ENCODE peak calls at places on chromosome 19, in nine cellular contexts. One of them, this sample, is unnamed.

GRCh38 chr19:48271531-48272151 is 1.8 kb downstream of the ZNF114 start:
- DNase-seq in BJ: no peak
- DNase-seq in WERI-Rb-1: no peak
- DNase-seq in left ventricle myocardium inferior: peak
- DNase-seq in IMR-90: peak
- DNase-seq in transverse colon: peak
- DNase-seq in dorsolateral prefrontal cortex: peak
- DNase-seq in heart right ventricle: peak
- DNase-seq in AG10803: peak
- DNase-seq in this sample: no peak

GRCh38 chr19:4217429-4218264 is 11.7 kb upstream of the EBI3 start:
- DNase-seq in BJ: no peak
- DNase-seq in transverse colon: no peak
- DNase-seq in dorsolateral prefrontal cortex: no peak
- DNase-seq in left ventricle myocardium inferior: no peak
- DNase-seq in WERI-Rb-1: no peak
- DNase-seq in IMR-90: no peak
- DNase-seq in heart right ventricle: no peak
- DNase-seq in AG10803: no peak
- DNase-seq in this sample: no peak

GRCh38 chr19:48950159-48950558 is 4.5 kb upstream of the BAX start:
- DNase-seq in AG10803: no peak
- DNase-seq in heart right ventricle: no peak
- DNase-seq in dorsolateral prefrontal cortex: no peak
- DNase-seq in left ventricle myocardium inferior: no peak
- DNase-seq in IMR-90: no peak
- DNase-seq in transverse colon: no peak
- DNase-seq in BJ: no peak
- DNase-seq in WERI-Rb-1: peak
- DNase-seq in this sample: no peak

GRCh38 chr19:10998045-10998533 is 37.3 kb downstream of the SMARCA4 start:
- DNase-seq in BJ: no peak
- DNase-seq in transverse colon: peak
- DNase-seq in AG10803: no peak
- DNase-seq in WERI-Rb-1: no peak
- DNase-seq in dorsolateral prefrontal cortex: no peak
- DNase-seq in left ventricle myocardium inferior: no peak
- DNase-seq in IMR-90: peak
- DNase-seq in heart right ventricle: no peak
- DNase-seq in this sample: no peak

GRCh38 chr19:50537769-50538230 is 24.1 kb upstream of the ASPDH start:
- DNase-seq in left ventricle myocardium inferior: peak
- DNase-seq in IMR-90: peak
- DNase-seq in WERI-Rb-1: peak
- DNase-seq in dorsolateral prefrontal cortex: peak
- DNase-seq in heart right ventricle: peak
- DNase-seq in transverse colon: peak
- DNase-seq in BJ: peak
- DNase-seq in AG10803: peak
- DNase-seq in this sample: peak

GRCh38 chr19:33727331-33728028 is 69.2 kb upstream of the KCTD15 start:
- DNase-seq in BJ: no peak
- DNase-seq in WERI-Rb-1: no peak
- DNase-seq in IMR-90: no peak
- DNase-seq in heart right ventricle: no peak
- DNase-seq in left ventricle myocardium inferior: no peak
- DNase-seq in transverse colon: no peak
- DNase-seq in dorsolateral prefrontal cortex: no peak
- DNase-seq in AG10803: no peak
- DNase-seq in this sample: no peak

GRCh38 chr19:53662209-53662608 is 30.4 kb downstream of the DPRX start:
- DNase-seq in dorsolateral prefrontal cortex: no peak
- DNase-seq in AG10803: no peak
- DNase-seq in heart right ventricle: no peak
- DNase-seq in transverse colon: no peak
- DNase-seq in IMR-90: no peak
- DNase-seq in BJ: no peak
- DNase-seq in WERI-Rb-1: no peak
- DNase-seq in left ventricle myocardium inferior: no peak
- DNase-seq in this sample: no peak

GRCh38 chr19:30162718-30163117 is 209.5 kb upstream of the ZNF536 start:
- DNase-seq in dorsolateral prefrontal cortex: no peak
- DNase-seq in AG10803: no peak
- DNase-seq in IMR-90: no peak
- DNase-seq in WERI-Rb-1: no peak
- DNase-seq in BJ: no peak
- DNase-seq in heart right ventricle: no peak
- DNase-seq in transverse colon: no peak
- DNase-seq in left ventricle myocardium inferior: no peak
- DNase-seq in this sample: no peak

GRCh38 chr19:42281175-42282035 is 12.4 kb downstream of the CIC start:
- DNase-seq in BJ: no peak
- DNase-seq in left ventricle myocardium inferior: peak
- DNase-seq in AG10803: peak
- DNase-seq in transverse colon: peak
- DNase-seq in heart right ventricle: peak
- DNase-seq in dorsolateral prefrontal cortex: peak
- DNase-seq in WERI-Rb-1: peak
- DNase-seq in IMR-90: peak
- DNase-seq in this sample: no peak

GRCh38 chr19:56309511-56310185 is 5.0 kb downstream of the ZSCAN5A start:
- DNase-seq in AG10803: peak
- DNase-seq in IMR-90: peak
- DNase-seq in BJ: no peak
- DNase-seq in heart right ventricle: peak
- DNase-seq in left ventricle myocardium inferior: peak
- DNase-seq in dorsolateral prefrontal cortex: no peak
- DNase-seq in WERI-Rb-1: peak
- DNase-seq in transverse colon: peak
- DNase-seq in this sample: no peak

DNA sequence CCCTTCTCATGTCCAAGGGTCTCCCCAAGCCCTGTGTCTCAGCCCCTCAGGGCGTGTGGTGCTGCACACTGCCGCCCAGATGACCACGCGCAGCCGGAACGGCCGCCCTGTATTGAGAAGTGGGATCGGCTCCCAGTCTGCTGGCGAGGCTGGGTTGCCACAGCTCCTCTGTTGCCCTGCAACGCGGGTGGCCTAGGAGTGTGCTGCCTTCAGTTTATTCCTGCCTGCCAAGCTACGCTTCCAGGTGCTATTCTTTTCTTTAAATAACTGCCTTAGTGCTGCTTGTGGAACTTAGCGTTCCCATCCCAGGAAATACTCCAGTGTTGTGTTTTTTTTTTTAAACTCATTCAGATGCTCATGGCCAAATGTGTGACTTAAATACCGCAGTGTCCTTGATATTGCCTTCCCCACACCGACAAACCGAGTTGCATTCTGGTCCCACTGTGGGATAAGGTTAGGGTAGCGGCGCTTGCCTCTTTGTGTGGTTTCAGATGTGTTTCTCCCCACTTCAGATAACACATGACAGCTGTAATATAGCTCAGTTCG is 16.6 kb downstream of the ACTN4 start:
- DNase-seq in transverse colon: no peak
- DNase-seq in AG10803: no peak
- DNase-seq in WERI-Rb-1: no peak
- DNase-seq in IMR-90: no peak
- DNase-seq in left ventricle myocardium inferior: peak
- DNase-seq in heart right ventricle: peak
- DNase-seq in BJ: no peak
- DNase-seq in dorsolateral prefrontal cortex: peak
- DNase-seq in this sample: no peak
- H3K4me3 ChIP-seq in transverse colon: no peak
- H3K4me3 ChIP-seq in AG10803: no peak
- H3K4me3 ChIP-seq in WERI-Rb-1: no peak
- H3K4me3 ChIP-seq in IMR-90: no peak
- H3K4me3 ChIP-seq in left ventricle myocardium inferior: peak
- H3K4me3 ChIP-seq in heart right ventricle: peak
- H3K4me3 ChIP-seq in BJ: no peak
- H3K4me3 ChIP-seq in dorsolateral prefrontal cortex: no peak
- H3K4me3 ChIP-seq in this sample: no peak

DNA sequence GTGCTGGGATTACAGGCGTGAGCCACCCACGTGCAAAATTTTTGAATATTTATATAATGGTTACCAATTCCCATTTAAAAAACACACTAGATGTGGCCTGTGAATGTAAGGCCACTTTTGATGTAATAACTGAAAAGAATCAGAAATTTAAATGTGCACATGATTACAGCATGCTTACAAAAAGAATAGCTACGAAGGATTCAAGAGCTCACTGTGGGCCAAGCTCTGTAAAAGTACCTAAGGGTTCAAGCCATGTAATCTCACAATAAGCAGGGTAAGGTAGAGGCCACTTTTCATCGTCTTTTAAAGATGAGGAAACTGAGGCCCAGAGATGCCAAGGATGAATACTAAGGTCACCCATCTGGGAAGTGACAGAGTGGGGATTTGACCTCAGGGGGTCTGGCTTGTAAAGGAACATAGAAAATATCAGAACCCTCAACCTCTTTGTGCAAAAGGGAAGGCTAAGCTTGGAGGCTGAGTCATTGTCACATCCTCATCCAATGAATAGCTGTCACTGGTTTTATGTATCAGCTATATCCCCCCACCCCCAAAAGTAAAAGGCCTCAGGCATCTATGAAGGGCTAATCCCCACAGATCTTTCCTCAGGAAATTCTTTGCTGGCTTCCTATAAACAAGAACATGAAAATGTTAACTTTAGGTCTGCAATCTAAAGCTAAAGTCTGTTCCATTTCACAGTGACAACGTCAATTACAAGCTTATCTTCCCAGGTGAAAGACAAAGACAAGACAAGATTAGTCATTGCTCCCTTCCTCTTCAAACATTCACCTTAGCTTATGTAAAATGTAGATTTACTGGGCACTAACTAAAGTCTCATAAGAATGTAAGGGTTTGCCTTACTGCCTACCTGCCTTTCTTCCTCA is 17.5 kb downstream of the TNFSF14 start:
- DNase-seq in BJ: no peak
- DNase-seq in AG10803: no peak
- DNase-seq in left ventricle myocardium inferior: no peak
- DNase-seq in transverse colon: no peak
- DNase-seq in dorsolateral prefrontal cortex: no peak
- DNase-seq in IMR-90: no peak
- DNase-seq in heart right ventricle: no peak
- DNase-seq in WERI-Rb-1: no peak
- DNase-seq in this sample: no peak
- H3K4me3 ChIP-seq in BJ: no peak
- H3K4me3 ChIP-seq in AG10803: no peak
- H3K4me3 ChIP-seq in left ventricle myocardium inferior: no peak
- H3K4me3 ChIP-seq in transverse colon: no peak
- H3K4me3 ChIP-seq in dorsolateral prefrontal cortex: no peak
- H3K4me3 ChIP-seq in IMR-90: no peak
- H3K4me3 ChIP-seq in heart right ventricle: no peak
- H3K4me3 ChIP-seq in WERI-Rb-1: no peak
- H3K4me3 ChIP-seq in this sample: no peak

DNA sequence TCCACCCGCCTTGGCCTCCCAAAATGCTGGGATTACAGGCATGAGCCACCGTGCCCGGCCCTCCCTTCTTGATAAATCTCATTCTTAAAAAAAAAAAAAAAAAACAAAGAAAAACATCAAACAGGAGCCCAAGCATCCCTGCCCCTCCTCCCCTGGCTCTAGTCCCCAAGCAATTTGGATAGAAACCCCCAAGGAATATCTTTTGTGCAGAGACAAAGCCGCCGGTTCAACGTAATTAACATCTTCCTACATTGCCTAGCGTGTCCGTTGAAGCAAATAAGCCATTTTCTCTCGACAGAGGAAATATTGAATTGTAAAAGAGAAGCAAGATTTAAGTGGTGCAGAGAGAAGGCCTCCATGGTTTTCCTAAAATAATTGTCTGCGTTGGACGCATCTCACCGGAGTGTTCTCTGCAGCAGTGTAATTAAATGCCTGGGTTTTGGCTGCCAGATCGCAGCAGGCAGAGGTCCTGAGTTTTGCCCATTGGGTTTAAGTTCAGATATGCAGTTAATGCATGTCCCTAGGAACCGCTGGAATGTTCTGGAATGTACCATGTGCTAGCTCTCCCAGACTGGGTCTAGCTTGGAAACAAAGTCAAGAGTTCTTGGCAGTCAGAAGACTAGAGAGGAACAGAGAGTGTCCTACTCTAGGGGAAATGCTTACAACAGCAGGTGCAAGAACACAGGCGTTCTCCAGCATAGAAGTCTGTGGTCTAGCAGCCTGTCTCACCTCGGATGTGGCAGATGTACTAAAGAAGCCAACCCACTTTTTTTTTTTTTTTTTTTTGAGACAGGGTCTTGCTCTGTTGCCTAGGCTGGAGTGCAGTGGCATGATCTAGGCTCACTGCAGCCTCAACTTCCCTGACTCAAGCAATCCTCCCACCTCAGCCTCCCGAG is 30.9 kb downstream of the PIN1 start:
- DNase-seq in left ventricle myocardium inferior: no peak
- DNase-seq in WERI-Rb-1: no peak
- DNase-seq in AG10803: no peak
- DNase-seq in heart right ventricle: no peak
- DNase-seq in BJ: no peak
- DNase-seq in IMR-90: no peak
- DNase-seq in transverse colon: no peak
- DNase-seq in dorsolateral prefrontal cortex: no peak
- DNase-seq in this sample: no peak
- H3K4me3 ChIP-seq in left ventricle myocardium inferior: no peak
- H3K4me3 ChIP-seq in WERI-Rb-1: no peak
- H3K4me3 ChIP-seq in AG10803: no peak
- H3K4me3 ChIP-seq in heart right ventricle: no peak
- H3K4me3 ChIP-seq in BJ: no peak
- H3K4me3 ChIP-seq in IMR-90: no peak
- H3K4me3 ChIP-seq in transverse colon: no peak
- H3K4me3 ChIP-seq in dorsolateral prefrontal cortex: no peak
- H3K4me3 ChIP-seq in this sample: no peak

GRCh38 chr19:45643927-45644771 is 5.0 kb upstream of the EML2 start:
- DNase-seq in transverse colon: no peak
- DNase-seq in left ventricle myocardium inferior: no peak
- DNase-seq in IMR-90: no peak
- DNase-seq in heart right ventricle: no peak
- DNase-seq in dorsolateral prefrontal cortex: peak
- DNase-seq in AG10803: no peak
- DNase-seq in WERI-Rb-1: no peak
- DNase-seq in BJ: no peak
- DNase-seq in this sample: no peak

GRCh38 chr19:45645068-45645630 is 6.0 kb upstream of the EML2 start:
- DNase-seq in left ventricle myocardium inferior: no peak
- DNase-seq in AG10803: no peak
- DNase-seq in IMR-90: no peak
- DNase-seq in BJ: no peak
- DNase-seq in dorsolateral prefrontal cortex: no peak
- DNase-seq in transverse colon: no peak
- DNase-seq in heart right ventricle: no peak
- DNase-seq in WERI-Rb-1: no peak
- DNase-seq in this sample: no peak

GRCh38 chr19:45645631-45646344 is 6.6 kb upstream of the EML2 start:
- DNase-seq in AG10803: peak
- DNase-seq in WERI-Rb-1: peak
- DNase-seq in heart right ventricle: peak
- DNase-seq in IMR-90: peak
- DNase-seq in dorsolateral prefrontal cortex: peak
- DNase-seq in BJ: peak
- DNase-seq in transverse colon: peak
- DNase-seq in left ventricle myocardium inferior: peak
- DNase-seq in this sample: peak

GRCh38 chr19:45643024-45643926 is 4.1 kb upstream of the EML2 start:
- DNase-seq in heart right ventricle: peak
- DNase-seq in IMR-90: peak
- DNase-seq in dorsolateral prefrontal cortex: peak
- DNase-seq in left ventricle myocardium inferior: peak
- DNase-seq in transverse colon: peak
- DNase-seq in BJ: no peak
- DNase-seq in AG10803: peak
- DNase-seq in WERI-Rb-1: peak
- DNase-seq in this sample: no peak

GRCh38 chr19:45646345-45646698 is 7.1 kb upstream of the EML2 start:
- DNase-seq in AG10803: no peak
- DNase-seq in heart right ventricle: no peak
- DNase-seq in left ventricle myocardium inferior: no peak
- DNase-seq in WERI-Rb-1: no peak
- DNase-seq in transverse colon: no peak
- DNase-seq in dorsolateral prefrontal cortex: no peak
- DNase-seq in IMR-90: no peak
- DNase-seq in BJ: no peak
- DNase-seq in this sample: no peak
- H3K4me3 ChIP-seq in AG10803: peak
- H3K4me3 ChIP-seq in heart right ventricle: peak
- H3K4me3 ChIP-seq in left ventricle myocardium inferior: peak
- H3K4me3 ChIP-seq in WERI-Rb-1: no peak
- H3K4me3 ChIP-seq in transverse colon: no peak
- H3K4me3 ChIP-seq in dorsolateral prefrontal cortex: peak
- H3K4me3 ChIP-seq in IMR-90: peak
- H3K4me3 ChIP-seq in BJ: peak
- H3K4me3 ChIP-seq in this sample: peak